ENCODE peak calls at places on chromosome 11, in six cellular contexts. One of them, this sample, is unnamed.

GRCh38 chr11:125433454-125434121 is 62.5 kb downstream of the FEZ1 start:
- DNase-seq in IMR-90: peak; percentile 66
- DNase-seq in CD8-positive, alpha-beta memory T cell: no peak
- DNase-seq in AG10803: peak; percentile 59
- DNase-seq in putamen: peak; percentile 60
- DNase-seq in A172: peak; percentile 56
- DNase-seq in this sample: peak; percentile 81

GRCh38 chr11:45483361-45483760 is 182.1 kb downstream of the CHST1 start:
- DNase-seq in IMR-90: no peak
- DNase-seq in AG10803: no peak
- DNase-seq in A172: no peak
- DNase-seq in CD8-positive, alpha-beta memory T cell: no peak
- DNase-seq in putamen: peak; percentile 61
- DNase-seq in this sample: no peak

GRCh38 chr11:272195-272930 is 5.8 kb upstream of the NLRP6 start:
- DNase-seq in AG10803: no peak
- DNase-seq in CD8-positive, alpha-beta memory T cell: no peak
- DNase-seq in putamen: no peak
- DNase-seq in IMR-90: no peak
- DNase-seq in A172: no peak
- DNase-seq in this sample: no peak

GRCh38 chr11:3857628-3858027 is 2.2 kb downstream of the STIM1 start:
- DNase-seq in AG10803: no peak
- DNase-seq in A172: no peak
- DNase-seq in IMR-90: no peak
- DNase-seq in putamen: no peak
- DNase-seq in CD8-positive, alpha-beta memory T cell: no peak
- DNase-seq in this sample: no peak

GRCh38 chr11:10329935-10330334 is 25.1 kb downstream of the ADM start:
- DNase-seq in IMR-90: peak; percentile 96
- DNase-seq in A172: peak; percentile 80
- DNase-seq in putamen: no peak
- DNase-seq in CD8-positive, alpha-beta memory T cell: no peak
- DNase-seq in AG10803: peak; percentile 93
- DNase-seq in this sample: peak; percentile 92

GRCh38 chr11:67302571-67303131 is 679 bp upstream of the SSH3 start:
- DNase-seq in AG10803: peak; percentile 27
- DNase-seq in CD8-positive, alpha-beta memory T cell: no peak
- DNase-seq in A172: no peak
- DNase-seq in IMR-90: peak; percentile 10
- DNase-seq in putamen: no peak
- DNase-seq in this sample: peak; percentile 37

GRCh38 chr11:75387742-75388294 is 11.5 kb upstream of the RPS3 start:
- DNase-seq in A172: peak; percentile 74
- DNase-seq in AG10803: no peak
- DNase-seq in putamen: no peak
- DNase-seq in IMR-90: no peak
- DNase-seq in CD8-positive, alpha-beta memory T cell: no peak
- DNase-seq in this sample: peak; percentile 31

GRCh38 chr11:63937713-63938480 is 905 bp upstream of the NAA40 start:
- DNase-seq in A172: no peak
- DNase-seq in IMR-90: no peak
- DNase-seq in putamen: no peak
- DNase-seq in CD8-positive, alpha-beta memory T cell: peak; percentile 29
- DNase-seq in AG10803: no peak
- DNase-seq in this sample: no peak

GRCh38 chr11:134789104-134789503 is 377.1 kb upstream of the B3GAT1 start:
- DNase-seq in A172: no peak
- DNase-seq in AG10803: no peak
- DNase-seq in IMR-90: no peak
- DNase-seq in CD8-positive, alpha-beta memory T cell: no peak
- DNase-seq in putamen: no peak
- DNase-seq in this sample: no peak

GRCh38 chr11:2789331-2789730 is 89.5 kb upstream of the KCNQ1OT1 start:
- DNase-seq in CD8-positive, alpha-beta memory T cell: no peak
- DNase-seq in putamen: no peak
- DNase-seq in A172: no peak
- DNase-seq in IMR-90: no peak
- DNase-seq in AG10803: no peak
- DNase-seq in this sample: no peak